ENCODE peak calls at places on chromosome 14, in five cellular contexts. A is mammary epithelial cell, B is lung, S is astrocyte, I is AG09309. Y is an unnamed sample.

GRCh38 chr14:92997343-92998061 is 74.6 kb downstream of the CHGA start:
- DNase-seq in A (no peak), B (no peak), S (no peak), I (no peak), Y (no peak)

GRCh38 chr14:52277552-52277951 is 10.1 kb downstream of the PTGDR start:
- DNase-seq in A (peak; percentile 81), B (no peak), S (no peak), I (no peak), Y (no peak)

GRCh38 chr14:38877744-38878388 is 225.2 kb downstream of the SEC23A start:
- DNase-seq in A (no peak), B (no peak), S (no peak), I (no peak), Y (no peak)

GRCh38 chr14:98069712-98070133 is 1202.3 kb downstream of the BCL11B start:
- DNase-seq in A (peak; percentile 85), B (peak; percentile 46), S (peak; percentile 91), I (no peak), Y (no peak)

GRCh38 chr14:73786632-73786941 is 65.0 kb upstream of the PTGR2 start:
- DNase-seq in A (peak; percentile 21), B (no peak), S (no peak), I (no peak), Y (no peak)

GRCh38 chr14:68977741-68978549 is 1.2 kb downstream of the ACTN1 start:
- DNase-seq in A (peak; percentile 84), B (peak; percentile 61), S (peak; percentile 92), I (peak; percentile 88), Y (peak; percentile 39)

GRCh38 chr14:100556936-100557505 is 30.2 kb downstream of the BEGAIN start:
- DNase-seq in A (no peak), B (no peak), S (no peak), I (no peak), Y (no peak)

GRCh38 chr14:29741909-29742401 is 185.7 kb downstream of the PRKD1 start:
- DNase-seq in A (no peak), B (no peak), S (peak; percentile 84), I (no peak), Y (peak; percentile 91)

GRCh38 chr14:75514673-75515630 is 7.3 kb upstream of the BATF start:
- DNase-seq in A (peak; percentile 12), B (no peak), S (no peak), I (no peak), Y (peak; percentile 30)

GRCh38 chr14:37230551-37231194 is 32.9 kb downstream of the MIPOL1 start:
- DNase-seq in A (peak; percentile 31), B (no peak), S (peak; percentile 40), I (peak; percentile 47), Y (peak; percentile 84)

GRCh38 chr14:36091096-36091495 is 85.4 kb downstream of the PTCSC3 start:
- DNase-seq in A (peak; percentile 68), B (peak; percentile 55), S (peak; percentile 95), I (peak; percentile 56), Y (peak; percentile 7)

GRCh38 chr14:89813485-89814080 is 140.9 kb downstream of the EFCAB11 start:
- DNase-seq in A (no peak), B (no peak), S (peak; percentile 98), I (peak; percentile 83), Y (peak; percentile 83)

GRCh38 chr14:51661504-51661903 is 9.8 kb downstream of the FRMD6 start:
- DNase-seq in A (no peak), B (no peak), S (no peak), I (no peak), Y (no peak)

GRCh38 chr14:77026166-77026929 is 2.2 kb downstream of the IRF2BPL start:
- DNase-seq in A (peak; percentile 59), B (no peak), S (peak; percentile 39), I (no peak), Y (peak; percentile 62)

GRCh38 chr14:101189962-101190560 is 286.5 kb upstream of the RTL1 start:
- DNase-seq in A (no peak), B (no peak), S (no peak), I (no peak), Y (no peak)

GRCh38 chr14:68791078-68791983 is 1.5 kb downstream of the ZFP36L1 start:
- DNase-seq in A (peak; percentile 28), B (no peak), S (no peak), I (no peak), Y (peak; percentile 55)

GRCh38 chr14:94018308-94018707 is 7.8 kb upstream of the OTUB2 start:
- DNase-seq in A (no peak), B (no peak), S (no peak), I (no peak), Y (no peak)

GRCh38 chr14:75654127-75654732 is 6.4 kb downstream of the ERG28 start:
- DNase-seq in A (peak; percentile 61), B (peak; percentile 86), S (peak; percentile 13), I (no peak), Y (peak; percentile 73)

GRCh38 chr14:86673523-86673969 is 1143.6 kb downstream of the FLRT2 start:
- DNase-seq in A (peak; percentile 81), B (peak; percentile 41), S (no peak), I (no peak), Y (no peak)

GRCh38 chr14:97138801-97139200 is 341.6 kb downstream of the VRK1 start:
- DNase-seq in A (no peak), B (no peak), S (no peak), I (no peak), Y (no peak)

GRCh38 chr14:69303086-69303485 is 43.1 kb downstream of the GALNT16 start:
- DNase-seq in A (no peak), B (no peak), S (no peak), I (no peak), Y (no peak)

GRCh38 chr14:84535491-84535890 is 994.5 kb upstream of the FLRT2 start:
- DNase-seq in A (no peak), B (no peak), S (no peak), I (no peak), Y (no peak)

GRCh38 chr14:100724061-100724460 is 2.6 kb upstream of the DLK1 start:
- DNase-seq in A (no peak), B (no peak), S (no peak), I (no peak), Y (no peak)

GRCh38 chr14:71155743-71156142 is 248.5 kb downstream of the PCNX1 start:
- DNase-seq in A (no peak), B (no peak), S (no peak), I (no peak), Y (no peak)

GRCh38 chr14:73976150-73976549 is 26.0 kb downstream of the COQ6 start:
- DNase-seq in A (no peak), B (no peak), S (no peak), I (no peak), Y (no peak)

GRCh38 chr14:38972511-38972910 is 130.5 kb downstream of the SEC23A start:
- DNase-seq in A (no peak), B (no peak), S (no peak), I (no peak), Y (no peak)

GRCh38 chr14:37275963-37276362 is 78.2 kb downstream of the MIPOL1 start:
- DNase-seq in A (no peak), B (no peak), S (no peak), I (no peak), Y (no peak)

GRCh38 chr14:37594238-37594915 is 672 bp downstream of the FOXA1 start:
- DNase-seq in A (peak; percentile 74), B (peak; percentile 84), S (peak; percentile 45), I (peak; percentile 34), Y (peak; percentile 83)

GRCh38 chr14:57066887-57067513 is 201.7 kb downstream of the EXOC5 start:
- DNase-seq in A (peak; percentile 5), B (no peak), S (no peak), I (no peak), Y (peak; percentile 2)

GRCh38 chr14:77615231-77616132 is 955 bp downstream of the SPTLC2 start:
- DNase-seq in A (peak; percentile 64), B (no peak), S (peak; percentile 35), I (no peak), Y (no peak)

GRCh38 chr14:32129124-32129523 is 52.0 kb downstream of the ARHGAP5 start:
- DNase-seq in A (peak; percentile 58), B (no peak), S (peak; percentile 85), I (no peak), Y (peak; percentile 85)

GRCh38 chr14:91021115-91021514 is 39.3 kb downstream of the RPS6KA5 start:
- DNase-seq in A (peak; percentile 35), B (no peak), S (no peak), I (no peak), Y (no peak)

GRCh38 chr14:64732536-64733120 is 28.4 kb downstream of the PLEKHG3 start:
- DNase-seq in A (no peak), B (no peak), S (no peak), I (no peak), Y (no peak)

GRCh38 chr14:34059925-34060746 is 109.3 kb upstream of the EGLN3 start:
- DNase-seq in A (peak; percentile 71), B (peak; percentile 49), S (peak; percentile 63), I (no peak), Y (peak; percentile 57)
- TF ChIP-seq CTCF in A (peak; percentile 47), B (no peak), S (no peak), I (no peak), Y (peak; percentile 16)

GRCh38 chr14:102236026-102236425 is 68.9 kb downstream of the MOK start:
- DNase-seq in A (no peak), B (no peak), S (no peak), I (no peak), Y (no peak)

GRCh38 chr14:102238131-102238530 is 66.8 kb downstream of the MOK start:
- DNase-seq in A (no peak), B (no peak), S (no peak), I (no peak), Y (no peak)

GRCh38 chr14:102234331-102235264 is 70.4 kb downstream of the MOK start:
- DNase-seq in A (no peak), B (no peak), S (no peak), I (no peak), Y (peak; percentile 54)

GRCh38 chr14:102233081-102233480 is 71.9 kb downstream of the MOK start:
- DNase-seq in A (no peak), B (no peak), S (no peak), I (no peak), Y (no peak)

GRCh38 chr14:102235275-102235897 is 69.6 kb downstream of the MOK start:
- DNase-seq in A (peak; percentile 64), B (peak; percentile 78), S (peak; percentile 77), I (peak; percentile 46), Y (peak; percentile 96)
- H3K4me3 ChIP-seq in A (no peak overlapping the region), B (no peak overlapping the region), S (no peak overlapping the region), I (no peak overlapping the region), Y (peak overlapping the region; percentile 65)

GRCh38 chr14:61460063-61460462 is 138.7 kb downstream of the PRKCH start:
- DNase-seq in A (no peak), B (no peak), S (no peak), I (no peak), Y (no peak)

GRCh38 chr14:61463664-61464063 is 142.3 kb downstream of the PRKCH start:
- DNase-seq in A (no peak), B (no peak), S (no peak), I (no peak), Y (no peak)

GRCh38 chr14:61460853-61461611 is 139.7 kb downstream of the PRKCH start:
- DNase-seq in A (peak; percentile 91), B (no peak), S (no peak), I (no peak), Y (no peak)

GRCh38 chr14:61461808-61462275 is 140.5 kb downstream of the PRKCH start:
- DNase-seq in A (peak; percentile 63), B (no peak), S (peak; percentile 52), I (no peak), Y (peak; percentile 88)

GRCh38 chr14:61462566-61463195 is 141.3 kb downstream of the PRKCH start:
- DNase-seq in A (peak; percentile 54), B (no peak), S (peak; percentile 61), I (no peak), Y (peak; percentile 74)
- TF ChIP-seq CTCF in A (no peak), B (no peak), S (no peak), I (no peak), Y (no peak)

GRCh38 chr14:105249175-105250007 is 1.1 kb downstream of the BTBD6 start:
- DNase-seq in A (no peak), B (no peak), S (peak; percentile 31), I (no peak), Y (peak; percentile 27)
- H3K4me3 ChIP-seq in A (peak overlapping the region; percentile 70), B (peak overlapping the region; percentile 69), S (peak overlapping the region; percentile 61), I (peak overlapping the region; percentile 32), Y (peak overlapping the region; percentile 68)

Y was measured in fibroblast of the aortic adventitia.